ENCODE peak calls at places on chromosomes 7 and 10, in ten cellular contexts. B is HS-5, K is GM10248, F is astrocyte, M is mesenteric fat pad, L is stromal cell of bone marrow, Y is cardiac muscle cell, P is HFFc6, O is pancreas, J is A172. N is an unnamed sample.
A peak's percentile ranks its signal among the peaks of the same experiment; 100 is the strongest.

GRCh38 chr10:5514226-5514881 is 10.4 kb upstream of the CALML3 start:
- DNase-seq in B (no peak), K (no peak), F (no peak), M (no peak), L (no peak), Y (no peak), P (no peak), O (no peak), J (no peak), N (peak; percentile 13)

GRCh38 chr7:32879460-32879859 is 12.1 kb downstream of the KBTBD2 start:
- DNase-seq in B (no peak), K (no peak), F (peak; percentile 14), M (no peak), L (no peak), Y (peak; percentile 8), P (no peak), O (no peak), J (peak; percentile 29), N (no peak)

GRCh38 chr7:1978656-1979590 is 253.8 kb downstream of the MAD1L1 start:
- DNase-seq in B (no peak), K (no peak), F (no peak), M (no peak), L (no peak), Y (no peak), P (no peak), O (no peak), J (no peak), N (peak; percentile 12)

GRCh38 chr7:95526128-95526738 is 40.5 kb downstream of the ASB4 start:
- DNase-seq in B (no peak), K (no peak), F (no peak), M (no peak), L (no peak), Y (no peak), P (no peak), O (no peak), J (no peak), N (no peak)

GRCh38 chr7:77248154-77248553 is 48.5 kb upstream of the FGL2 start:
- DNase-seq in B (no peak), K (no peak), F (no peak), M (no peak), L (no peak), Y (no peak), P (no peak), O (no peak), J (no peak), N (no peak)

GRCh38 chr10:97031459-97031858 is 154.3 kb downstream of the SLIT1 start:
- DNase-seq in B (no peak), K (no peak), F (no peak), M (peak; percentile 71), L (no peak), Y (no peak), P (no peak), O (no peak), J (no peak), N (no peak)

GRCh38 chr7:100126239-100126930 is 382 bp upstream of the MBLAC1 start:
- DNase-seq in B (no peak), K (no peak), F (no peak), M (no peak), L (no peak), Y (no peak), P (no peak), O (no peak), J (no peak), N (no peak)

GRCh38 chr10:100185364-100186252 is at the start of gene ERLIN1:
- DNase-seq in B (peak; percentile 57), K (peak; percentile 96), F (peak; percentile 74), M (peak; percentile 99), L (peak; percentile 88), Y (peak; percentile 95), P (peak; percentile 87), O (peak; percentile 89), J (peak; percentile 77), N (peak; percentile 98)

GRCh38 chr10:1411956-1412355 is 325.4 kb downstream of the ADARB2 start:
- DNase-seq in B (no peak), K (no peak), F (no peak), M (no peak), L (no peak), Y (no peak), P (no peak), O (no peak), J (no peak), N (no peak)

GRCh38 chr7:44748948-44749731 is 493 bp downstream of the ZMIZ2 start:
- DNase-seq in B (no peak), K (peak; percentile 57), F (no peak), M (no peak), L (no peak), Y (no peak), P (no peak), O (no peak), J (no peak), N (peak; percentile 48)

GRCh38 chr7:29806131-29806792 is at the start of gene WIPF3:
- DNase-seq in B (no peak), K (peak; percentile 38), F (no peak), M (no peak), L (no peak), Y (peak; percentile 16), P (no peak), O (peak; percentile 48), J (no peak), N (peak; percentile 41)

GRCh38 chr10:71010730-71011129 is 122.4 kb upstream of the PCBD1 start:
- DNase-seq in B (no peak), K (no peak), F (no peak), M (no peak), L (no peak), Y (no peak), P (no peak), O (no peak), J (no peak), N (no peak)

GRCh38 chr7:132436121-132436520 is 140.1 kb downstream of the PLXNA4 start:
- DNase-seq in B (no peak), K (no peak), F (no peak), M (no peak), L (no peak), Y (no peak), P (no peak), O (no peak), J (peak; percentile 16), N (no peak)

GRCh38 chr7:49228447-49228846 is 304.1 kb downstream of the CDC14C start:
- DNase-seq in B (no peak), K (no peak), F (no peak), M (no peak), L (no peak), Y (no peak), P (no peak), O (no peak), J (no peak), N (no peak)

GRCh38 chr10:79459243-79459642 is 13.8 kb upstream of the ZCCHC24 start:
- DNase-seq in B (no peak), K (no peak), F (no peak), M (no peak), L (no peak), Y (peak; percentile 71), P (no peak), O (no peak), J (no peak), N (no peak)

GRCh38 chr10:126391162-126391880 is 3.0 kb upstream of the ADAM12 start:
- DNase-seq in B (no peak), K (no peak), F (no peak), M (no peak), L (no peak), Y (peak; percentile 68), P (no peak), O (no peak), J (no peak), N (no peak)

GRCh38 chr10:79938728-79939380 is 10.1 kb downstream of the SFTPD start:
- DNase-seq in B (no peak), K (peak; percentile 48), F (no peak), M (no peak), L (no peak), Y (no peak), P (no peak), O (no peak), J (no peak), N (no peak)

N was measured in glutamatergic neuron.